ENCODE peak calls at places on chromosomes 12 and 14, in seven cellular contexts. M is CD4-positive, alpha-beta T cell; Y is breast epithelium; S is Ammon's horn; N is NK-92 treated with Interleukin-12 subunit alpha and Interleukin-12 subunit beta, amount 100 ng/mL, for 24 hours; L is hypothalamus; H is activated CD8-positive, alpha-beta T cell treated with anti-CD3 and anti-CD28 coated beads for 36 hours. T is an unnamed sample.

GRCh38 chr12:6276936-6277615 is 33.4 kb upstream of the PLEKHG6 start:
- DNase-seq in N (no peak), M (no peak), H (no peak), Y (no peak), L (no peak), S (no peak), T (peak; percentile 43)

GRCh38 chr14:104115131-104115600 is 23.2 kb upstream of the KIF26A start:
- DNase-seq in S (no peak), L (no peak), H (no peak), M (no peak), Y (no peak), N (no peak), T (no peak)

GRCh38 chr12:115687094-115687493 is 590.4 kb downstream of the MED13L start:
- DNase-seq in H (no peak), N (no peak), M (no peak), S (no peak), L (no peak), Y (no peak), T (no peak)

GRCh38 chr14:104973215-104974145 is 4.7 kb downstream of the AHNAK2 start:
- DNase-seq in H (no peak), L (peak; percentile 70), S (peak; percentile 64), N (no peak), Y (peak; percentile 93), M (no peak), T (peak; percentile 87)

GRCh38 chr12:51631591-51631990 is 40.6 kb downstream of the SCN8A start:
- DNase-seq in Y (no peak), L (peak; percentile 14), M (no peak), S (peak; percentile 45), N (no peak), H (no peak), T (no peak)

GRCh38 chr14:24171422-24172260 is at the start of gene REC8:
- DNase-seq in N (no peak), M (peak; percentile 79), H (peak; percentile 87), Y (no peak), S (peak; percentile 97), L (peak; percentile 96), T (peak; percentile 74)

GRCh38 chr12:71662861-71663560 is 637 bp downstream of the ZFC3H1 start:
- DNase-seq in S (peak; percentile 54), H (peak; percentile 86), Y (peak; percentile 45), N (peak; percentile 57), M (peak; percentile 78), L (peak; percentile 66), T (peak; percentile 73)

GRCh38 chr12:95805864-95806669 is 15.5 kb upstream of the NTN4 start:
- DNase-seq in Y (no peak), N (no peak), H (peak; percentile 8), L (no peak), M (no peak), S (no peak), T (no peak)

GRCh38 chr14:92527724-92528123 is 14.1 kb downstream of the RIN3 start:
- DNase-seq in L (no peak), M (no peak), Y (no peak), S (no peak), N (no peak), H (peak; percentile 61), T (no peak)

GRCh38 chr12:28869197-28869596 is 279.9 kb upstream of the FAR2 start:
- DNase-seq in H (no peak), M (no peak), L (no peak), S (peak; percentile 48), N (no peak), Y (no peak), T (no peak)

GRCh38 chr12:1972856-1973317 is 31.4 kb downstream of the DCP1B start:
- DNase-seq in H (no peak), M (no peak), S (peak; percentile 74), N (no peak), Y (no peak), L (peak; percentile 43), T (peak; percentile 41)

GRCh38 chr12:30840715-30841114 is 85.8 kb upstream of the TSPAN11 start:
- DNase-seq in N (no peak), Y (no peak), L (no peak), S (no peak), H (no peak), M (no peak), T (no peak)

GRCh38 chr12:114684098-114684869 is at the start of gene TBX3:
- DNase-seq in L (peak; percentile 55), M (peak; percentile 13), Y (peak; percentile 98), S (peak; percentile 78), H (peak; percentile 82), N (no peak), T (peak; percentile 95)

GRCh38 chr14:67622675-67623074 is 3.0 kb downstream of the ARG2 start:
- DNase-seq in M (no peak), H (peak; percentile 59), L (peak; percentile 39), N (peak; percentile 26), Y (no peak), S (peak; percentile 76), T (no peak)

GRCh38 chr12:28872654-28873268 is 276.3 kb upstream of the FAR2 start:
- DNase-seq in Y (no peak), N (no peak), M (no peak), S (peak; percentile 62), H (peak; percentile 20), L (peak; percentile 41), T (peak; percentile 9)

GRCh38 chr12:54207539-54208267 is 18.9 kb upstream of the SMUG1 start:
- DNase-seq in Y (peak; percentile 60), L (peak; percentile 57), N (peak; percentile 49), H (peak; percentile 90), M (peak; percentile 67), S (peak; percentile 67), T (peak; percentile 78)

GRCh38 chr12:118655588-118655987 is 279.2 kb downstream of the SUDS3 start:
- DNase-seq in S (no peak), L (no peak), Y (no peak), M (no peak), H (no peak), N (no peak), T (no peak)

GRCh38 chr12:45279916-45280547 is 64.1 kb downstream of the ANO6 start:
- DNase-seq in M (no peak), S (no peak), H (no peak), Y (no peak), N (no peak), L (no peak), T (no peak)

GRCh38 chr14:92863281-92863680 is 59.7 kb upstream of the CHGA start:
- DNase-seq in N (no peak), M (no peak), Y (no peak), H (no peak), L (no peak), S (no peak), T (no peak)

GRCh38 chr12:46702581-46703344 is 123.0 kb downstream of the SLC38A4 start:
- DNase-seq in M (no peak), H (no peak), S (peak; percentile 32), Y (peak; percentile 23), N (no peak), L (no peak), T (no peak)

GRCh38 chr12:21026302-21026701 is 104.7 kb upstream of the SLCO1B1 start:
- DNase-seq in S (no peak), M (no peak), Y (no peak), H (no peak), N (no peak), L (no peak), T (no peak)

GRCh38 chr12:125296701-125297100 is 231.5 kb downstream of the AACS start:
- DNase-seq in H (no peak), L (no peak), Y (no peak), M (no peak), S (no peak), N (no peak), T (no peak)

GRCh38 chr14:50047274-50047676 is 69.1 kb downstream of the VCPKMT start:
- DNase-seq in Y (no peak), L (no peak), M (no peak), S (no peak), N (no peak), H (no peak), T (peak; percentile 70)

GRCh38 chr14:92577321-92577742 is 63.8 kb downstream of the RIN3 start:
- DNase-seq in N (peak; percentile 50), L (no peak), Y (no peak), S (no peak), M (no peak), H (peak; percentile 69), T (no peak)

GRCh38 chr12:106345739-106346138 is 11.8 kb upstream of the POLR3B start:
- DNase-seq in H (no peak), M (no peak), S (peak; percentile 80), Y (no peak), L (peak; percentile 37), N (no peak), T (no peak)

GRCh38 chr14:61280526-61281185 is 482 bp downstream of the TMEM30B start:
- DNase-seq in M (peak; percentile 53), Y (peak; percentile 37), H (peak; percentile 81), N (no peak), L (peak; percentile 19), S (no peak), T (peak; percentile 69)

GRCh38 chr12:90858261-90858660 is 96.7 kb downstream of the CCER1 start:
- DNase-seq in Y (no peak), N (no peak), S (no peak), L (no peak), H (no peak), M (no peak), T (peak; percentile 34)

GRCh38 chr12:109703684-109704083 is 9.9 kb upstream of the FAM222A start:
- DNase-seq in Y (no peak), L (no peak), M (no peak), S (no peak), H (no peak), N (no peak), T (no peak)

GRCh38 chr12:49279706-49280159 is 14.9 kb downstream of the TUBA1C start:
- DNase-seq in L (no peak), H (no peak), S (no peak), M (no peak), N (no peak), Y (no peak), T (peak; percentile 26)

GRCh38 chr12:84924956-84925355 is 12.4 kb upstream of the SLC6A15 start:
- DNase-seq in S (no peak), Y (no peak), H (no peak), N (no peak), L (no peak), M (no peak), T (no peak)

GRCh38 chr14:69616408-69616773 is 5.0 kb downstream of the SUSD6 start:
- DNase-seq in M (no peak), Y (no peak), S (no peak), H (no peak), L (no peak), N (no peak), T (no peak)

GRCh38 chr12:51393676-51394545 is 2.7 kb upstream of the GALNT6 start:
- DNase-seq in H (peak; percentile 76), N (no peak), L (no peak), M (peak; percentile 45), S (no peak), Y (no peak), T (peak; percentile 28)